ENCODE peak calls at places on chromosomes 3 and 15, in five cellular contexts. S is IMR-90, D is tibial nerve, A is neural progenitor cell, Q is stomach. Z is an unnamed sample. For H3K4me1, the result is how much of the 10 kb centered on the place peaks cover.

GRCh38 chr3:88528494-88528893 is 378.7 kb downstream of the C3orf38 start:
- DNase-seq in S (no peak), D (no peak), A (no peak), Q (no peak), Z (no peak)

GRCh38 chr3:16070707-16071106 is 103.8 kb upstream of the GALNT15 start:
- DNase-seq in S (no peak), D (no peak), A (no peak), Q (no peak), Z (no peak)

GRCh38 chr3:188389711-188390346 is 235.9 kb downstream of the LPP start:
- DNase-seq in S (no peak), D (peak), A (no peak), Q (no peak), Z (peak)

GRCh38 chr15:95247068-95247984 is 1016.0 kb downstream of the MCTP2 start:
- DNase-seq in S (peak), D (no peak), A (no peak), Q (peak), Z (no peak)

GRCh38 chr15:60673918-60674558 is 195.1 kb upstream of the ICE2 start:
- DNase-seq in S (peak), D (peak), A (no peak), Q (peak), Z (no peak)

GRCh38 chr3:133856316-133856715 is 39.4 kb downstream of the RAB6B start:
- DNase-seq in S (peak), D (no peak), A (no peak), Q (no peak), Z (no peak)

GRCh38 chr15:89745768-89746167 is 5.3 kb downstream of the MESP1 start:
- DNase-seq in S (no peak), D (no peak), A (no peak), Q (no peak), Z (no peak)

GRCh38 chr3:53236112-53236841 is 19.5 kb downstream of the TKT start:
- DNase-seq in S (peak), D (peak), A (no peak), Q (peak), Z (peak)

GRCh38 chr3:196268270-196269163 is 19.0 kb downstream of the PCYT1A start:
- DNase-seq in S (peak), D (no peak), A (no peak), Q (no peak), Z (no peak)

GRCh38 chr3:54862526-54862925 is 65.3 kb downstream of the LRTM1 start:
- DNase-seq in S (no peak), D (no peak), A (no peak), Q (no peak), Z (no peak)

GRCh38 chr3:11509175-11510000 is 134.3 kb downstream of the VGLL4 start:
- DNase-seq in S (peak), D (no peak), A (peak), Q (peak), Z (peak)

GRCh38 chr3:182925330-182925943 is 54.9 kb downstream of the DCUN1D1 start:
- DNase-seq in S (peak), D (no peak), A (no peak), Q (no peak), Z (peak)

GRCh38 chr3:127483902-127484591 is 106.5 kb downstream of the TPRA1 start:
- DNase-seq in S (no peak), D (no peak), A (no peak), Q (peak), Z (no peak)

GRCh38 chr3:137217733-137218132 is 259.9 kb downstream of the IL20RB start:
- DNase-seq in S (no peak), D (no peak), A (peak), Q (no peak), Z (no peak)

GRCh38 chr3:177835008-177835407 is 637.7 kb upstream of the TBL1XR1 start:
- DNase-seq in S (peak), D (no peak), A (no peak), Q (no peak), Z (no peak)

GRCh38 chr15:78455749-78456148 is 17.7 kb downstream of the IREB2 start:
- DNase-seq in S (no peak), D (no peak), A (no peak), Q (no peak), Z (peak)

GRCh38 chr3:138289701-138290100 is 40.0 kb downstream of the NME9 start:
- DNase-seq in S (no peak), D (no peak), A (no peak), Q (no peak), Z (no peak)

GRCh38 chr15:31222769-31223345 is 103.8 kb upstream of the KLF13 start:
- DNase-seq in S (no peak), D (no peak), A (no peak), Q (no peak), Z (no peak)

GRCh38 chr3:133965033-133965570 is 64.6 kb downstream of the SLCO2A1 start:
- DNase-seq in S (peak), D (no peak), A (no peak), Q (no peak), Z (no peak)

GRCh38 chr15:76108021-76108723 is 48.4 kb downstream of the TMEM266 start:
- DNase-seq in S (no peak), D (no peak), A (peak), Q (peak), Z (peak)

GRCh38 chr15:89194608-89195007 is 26.8 kb downstream of the RLBP1 start:
- DNase-seq in S (no peak), D (no peak), A (no peak), Q (no peak), Z (no peak)

GRCh38 chr3:13544293-13544831 is 4.6 kb upstream of the FBLN2 start:
- DNase-seq in S (peak), D (no peak), A (no peak), Q (no peak), Z (no peak)

GRCh38 chr3:173945081-173945652 is 547.6 kb downstream of the NLGN1 start:
- DNase-seq in S (no peak), D (no peak), A (no peak), Q (no peak), Z (no peak)

GRCh38 chr15:67026171-67026967 is 39.0 kb upstream of the SMAD3 start:
- DNase-seq in S (no peak), D (no peak), A (no peak), Q (no peak), Z (no peak)

GRCh38 chr15:48389701-48390143 is 58.5 kb downstream of the DUT start:
- DNase-seq in S (peak), D (no peak), A (no peak), Q (no peak), Z (no peak)

GRCh38 chr3:183318846-183319770 is 66.1 kb downstream of the B3GNT5 start:
- DNase-seq in S (no peak), D (no peak), A (no peak), Q (no peak), Z (no peak)

GRCh38 chr15:79088426-79089205 is 2.0 kb downstream of the RASGRF1 start:
- DNase-seq in S (no peak), D (no peak), A (no peak), Q (no peak), Z (no peak)

GRCh38 chr3:127618891-127619290 is 10.1 kb upstream of the PODXL2 start:
- DNase-seq in S (no peak), D (no peak), A (no peak), Q (no peak), Z (no peak)

GRCh38 chr3:170806676-170807075 is 63.3 kb downstream of the RPL22L1 start:
- DNase-seq in S (no peak), D (no peak), A (no peak), Q (no peak), Z (no peak)

GRCh38 chr3:161893972-161894371 is 397.4 kb downstream of the OTOL1 start:
- DNase-seq in S (peak), D (no peak), A (no peak), Q (no peak), Z (no peak)

GRCh38 chr15:70954176-70954575 is 61.5 kb downstream of the LRRC49 start:
- DNase-seq in S (no peak), D (no peak), A (no peak), Q (no peak), Z (no peak)

GRCh38 chr3:50562866-50563265 is 4.7 kb downstream of the C3orf18 start:
- DNase-seq in S (peak), D (no peak), A (no peak), Q (no peak), Z (no peak)

GRCh38 chr3:11641316-11641682 is 2.4 kb downstream of the VGLL4 start:
- DNase-seq in S (peak), D (no peak), A (no peak), Q (no peak), Z (no peak)

GRCh38 chr3:8658326-8659212 is 14.0 kb upstream of the SSUH2 start:
- DNase-seq in S (peak), D (peak), A (no peak), Q (peak), Z (peak)

GRCh38 chr15:75655911-75656310 is 8.2 kb downstream of the SNX33 start:
- DNase-seq in S (no peak), D (no peak), A (no peak), Q (no peak), Z (no peak)

GRCh38 chr15:59567369-59567768 is 44.2 kb upstream of the GCNT3 start:
- DNase-seq in S (no peak), D (no peak), A (no peak), Q (peak), Z (no peak)

GRCh38 chr3:195076981-195077610 is 193.9 kb downstream of the XXYLT1 start:
- DNase-seq in S (no peak), D (no peak), A (no peak), Q (no peak), Z (no peak)

GRCh38 chr3:5441401-5441800 is 253.9 kb downstream of the EDEM1 start:
- DNase-seq in S (no peak), D (no peak), A (no peak), Q (no peak), Z (no peak)
- H3K4me1 ChIP-seq in S (under half), D (under half), A (under half), Q (under half), Z (under half)

GRCh38 chr3:186785517-186786018 is 2.2 kb downstream of the EIF4A2 start:
- DNase-seq in S (no peak), D (no peak), A (no peak), Q (no peak), Z (no peak)

GRCh38 chr3:186788482-186789370 is 5.3 kb downstream of the EIF4A2 start:
- DNase-seq in S (no peak), D (no peak), A (no peak), Q (no peak), Z (no peak)

GRCh38 chr3:186787642-186788481 is 4.5 kb downstream of the EIF4A2 start:
- DNase-seq in S (no peak), D (no peak), A (no peak), Q (no peak), Z (no peak)

GRCh38 chr3:186784820-186785516 is 1.6 kb downstream of the EIF4A2 start:
- DNase-seq in S (no peak), D (no peak), A (no peak), Q (no peak), Z (no peak)

DNA sequence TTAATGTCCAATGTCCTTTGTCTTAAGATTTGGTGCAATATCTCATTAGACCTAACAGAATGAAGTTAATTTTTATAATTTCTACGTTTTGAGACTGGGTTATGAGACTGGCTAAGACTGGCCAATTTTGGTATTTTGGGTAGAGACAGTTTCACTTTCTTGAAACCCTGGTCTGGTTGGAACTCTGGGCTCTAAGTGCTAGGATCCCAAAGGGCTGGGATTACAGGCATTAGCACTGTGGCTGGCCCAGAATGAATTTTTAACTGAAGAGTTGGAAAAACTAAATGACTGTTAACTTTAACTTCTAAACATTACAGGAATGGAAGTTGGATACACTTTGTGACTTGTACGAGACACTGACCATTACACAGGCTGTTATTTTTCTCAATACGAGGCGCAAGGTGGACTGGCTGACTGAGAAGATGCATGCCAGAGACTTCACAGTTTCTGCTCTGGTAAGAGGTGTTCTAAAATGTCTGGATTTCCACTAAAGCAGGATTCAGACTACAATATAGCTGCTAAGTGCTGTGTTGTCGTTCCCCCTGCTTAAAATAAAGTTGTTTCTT is 3.5 kb downstream of the EIF4A2 start:
- DNase-seq in S (no peak), D (no peak), A (no peak), Q (no peak), Z (no peak)
- H3K27ac ChIP-seq in S (no peak), D (no peak), A (peak), Q (no peak), Z (no peak)

DNA sequence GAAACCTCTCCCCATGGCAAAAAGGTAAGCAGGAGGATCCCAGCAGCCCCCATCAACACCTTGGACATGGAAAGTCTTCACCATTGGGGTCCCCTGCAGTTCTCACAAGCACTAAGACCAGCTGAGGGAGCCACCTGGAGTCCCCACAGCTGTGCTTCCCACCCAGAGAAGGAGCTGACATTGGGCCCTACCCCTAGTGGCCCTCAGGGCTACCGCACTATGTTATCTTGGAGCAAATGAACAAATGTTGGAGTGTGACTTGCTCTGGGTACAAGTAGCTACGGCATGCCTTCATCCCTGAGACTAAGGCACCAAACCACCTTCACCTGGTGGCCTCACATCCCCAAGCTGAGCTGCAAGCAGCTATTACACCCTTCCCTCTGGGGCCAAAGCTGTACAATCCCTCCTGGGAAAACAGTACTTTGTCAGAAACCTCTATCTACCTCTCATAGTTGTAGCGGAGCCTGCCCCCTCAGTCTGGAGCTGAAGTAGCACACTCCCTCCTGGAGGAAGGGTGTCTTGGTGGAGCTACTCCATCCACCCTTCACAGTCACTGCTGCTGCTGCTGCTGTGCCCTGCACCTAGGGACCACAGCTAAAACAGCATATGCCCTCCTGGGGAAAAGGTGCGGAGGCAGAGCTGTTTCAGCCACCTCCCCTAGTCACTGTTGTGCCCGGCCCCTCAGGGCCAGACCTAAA is 42.7 kb downstream of the SERP1 start:
- DNase-seq in S (no peak), D (no peak), A (no peak), Q (no peak), Z (no peak)
- TF ChIP-seq CTCF in S (no peak), D (no peak), A (no peak), Q (no peak), Z (no peak)

DNA sequence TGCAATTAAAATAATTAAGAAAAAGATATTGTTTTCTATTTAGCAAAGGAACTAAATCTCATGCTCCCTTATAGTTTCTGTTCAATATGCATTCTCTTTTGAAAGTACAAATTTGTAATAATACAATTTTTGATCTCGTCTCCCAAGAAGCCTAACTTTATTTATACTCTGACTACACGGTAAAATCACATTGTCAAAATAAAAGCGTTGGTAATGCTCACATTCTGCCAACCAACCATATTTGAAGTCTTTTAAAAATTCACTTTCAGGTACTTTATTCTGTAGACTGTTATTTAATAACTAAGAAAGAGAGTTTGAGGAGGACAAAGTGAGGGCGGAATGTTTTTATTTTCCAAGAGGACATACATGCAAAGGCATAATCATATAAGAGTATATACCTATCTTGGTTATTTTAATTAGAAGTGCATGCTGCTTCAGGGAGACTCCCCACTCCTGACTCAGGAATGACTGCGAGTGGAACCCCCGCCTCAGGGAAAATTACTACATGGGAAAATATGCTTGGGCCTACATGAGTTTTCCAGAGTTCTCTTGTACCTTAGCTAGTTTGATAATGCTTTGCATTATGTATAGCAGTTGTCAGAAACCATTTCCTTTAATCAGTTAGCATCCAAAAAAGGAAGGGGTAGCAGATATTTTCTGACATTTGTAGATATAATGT is 19.3 kb downstream of the MBNL1 start:
- DNase-seq in S (peak), D (no peak), A (no peak), Q (no peak), Z (no peak)
- H3K4me1 ChIP-seq in S (under half), D (under half), A (under half), Q (under half), Z (half or more)